ENCODE peak calls at places on chromosomes 2 and 18, in seven cellular contexts. One of them, this sample, is unnamed. For H3K4me1, the result is how much of the 10 kb centered on the place peaks cover.

GRCh38 chr18:61896767-61897166 is 4.0 kb upstream of the RNF152 start:
- DNase-seq in uterus: peak
- DNase-seq in IMR-90: peak
- DNase-seq in PC-3: no peak
- DNase-seq in BE2C: no peak
- DNase-seq in left ventricle myocardium inferior: peak
- DNase-seq in tibial artery: peak
- DNase-seq in this sample: no peak

GRCh38 chr18:31098878-31099277 is 3.3 kb downstream of the DSC2 start:
- DNase-seq in uterus: no peak
- DNase-seq in IMR-90: no peak
- DNase-seq in PC-3: peak
- DNase-seq in BE2C: no peak
- DNase-seq in left ventricle myocardium inferior: no peak
- DNase-seq in tibial artery: no peak
- DNase-seq in this sample: no peak

GRCh38 chr2:3172265-3172935 is 205.2 kb downstream of the EIPR1 start:
- DNase-seq in uterus: no peak
- DNase-seq in IMR-90: no peak
- DNase-seq in PC-3: no peak
- DNase-seq in BE2C: no peak
- DNase-seq in left ventricle myocardium inferior: no peak
- DNase-seq in tibial artery: peak
- DNase-seq in this sample: no peak

GRCh38 chr2:38509322-38509946 is 93.3 kb downstream of the HNRNPLL start:
- DNase-seq in uterus: no peak
- DNase-seq in IMR-90: peak
- DNase-seq in PC-3: peak
- DNase-seq in BE2C: peak
- DNase-seq in left ventricle myocardium inferior: no peak
- DNase-seq in tibial artery: no peak
- DNase-seq in this sample: no peak

GRCh38 chr2:164600763-164601162 is 20.5 kb downstream of the GRB14 start:
- DNase-seq in uterus: no peak
- DNase-seq in IMR-90: no peak
- DNase-seq in PC-3: no peak
- DNase-seq in BE2C: no peak
- DNase-seq in left ventricle myocardium inferior: no peak
- DNase-seq in tibial artery: no peak
- DNase-seq in this sample: no peak

GRCh38 chr2:141554810-141555209 is 576.0 kb downstream of the LRP1B start:
- DNase-seq in uterus: no peak
- DNase-seq in IMR-90: peak
- DNase-seq in PC-3: peak
- DNase-seq in BE2C: peak
- DNase-seq in left ventricle myocardium inferior: no peak
- DNase-seq in tibial artery: no peak
- DNase-seq in this sample: no peak

GRCh38 chr2:164794432-164795231 is 47.0 kb downstream of the COBLL1 start:
- DNase-seq in uterus: no peak
- DNase-seq in IMR-90: no peak
- DNase-seq in PC-3: no peak
- DNase-seq in BE2C: no peak
- DNase-seq in left ventricle myocardium inferior: no peak
- DNase-seq in tibial artery: no peak
- DNase-seq in this sample: no peak

GRCh38 chr18:44733754-44734465 is 53.2 kb downstream of the SETBP1 start:
- DNase-seq in uterus: no peak
- DNase-seq in IMR-90: peak
- DNase-seq in PC-3: no peak
- DNase-seq in BE2C: no peak
- DNase-seq in left ventricle myocardium inferior: no peak
- DNase-seq in tibial artery: no peak
- DNase-seq in this sample: no peak

GRCh38 chr2:119683717-119684443 is 4.9 kb downstream of the TMEM177 start:
- DNase-seq in uterus: peak
- DNase-seq in IMR-90: peak
- DNase-seq in PC-3: no peak
- DNase-seq in BE2C: peak
- DNase-seq in left ventricle myocardium inferior: no peak
- DNase-seq in tibial artery: peak
- DNase-seq in this sample: no peak

GRCh38 chr2:220779918-220780317 is 792.2 kb downstream of the EPHA4 start:
- DNase-seq in uterus: no peak
- DNase-seq in IMR-90: peak
- DNase-seq in PC-3: peak
- DNase-seq in BE2C: no peak
- DNase-seq in left ventricle myocardium inferior: no peak
- DNase-seq in tibial artery: no peak
- DNase-seq in this sample: no peak

GRCh38 chr2:164785447-164785846 is 56.2 kb downstream of the COBLL1 start:
- DNase-seq in uterus: no peak
- DNase-seq in IMR-90: no peak
- DNase-seq in PC-3: no peak
- DNase-seq in BE2C: no peak
- DNase-seq in left ventricle myocardium inferior: no peak
- DNase-seq in tibial artery: no peak
- DNase-seq in this sample: no peak

GRCh38 chr18:63348508-63349136 is 18.4 kb downstream of the KDSR start:
- DNase-seq in uterus: no peak
- DNase-seq in IMR-90: no peak
- DNase-seq in PC-3: no peak
- DNase-seq in BE2C: no peak
- DNase-seq in left ventricle myocardium inferior: no peak
- DNase-seq in tibial artery: no peak
- DNase-seq in this sample: no peak

GRCh38 chr18:31103423-31103822 is 1.2 kb upstream of the DSC2 start:
- DNase-seq in uterus: no peak
- DNase-seq in IMR-90: no peak
- DNase-seq in PC-3: peak
- DNase-seq in BE2C: no peak
- DNase-seq in left ventricle myocardium inferior: no peak
- DNase-seq in tibial artery: no peak
- DNase-seq in this sample: no peak

GRCh38 chr2:173448938-173449471 is 94.3 kb downstream of the CDCA7 start:
- DNase-seq in uterus: peak
- DNase-seq in IMR-90: peak
- DNase-seq in PC-3: peak
- DNase-seq in BE2C: peak
- DNase-seq in left ventricle myocardium inferior: peak
- DNase-seq in tibial artery: peak
- DNase-seq in this sample: peak

GRCh38 chr2:234273887-234274584 is 222.8 kb downstream of the ARL4C start:
- DNase-seq in uterus: no peak
- DNase-seq in IMR-90: no peak
- DNase-seq in PC-3: no peak
- DNase-seq in BE2C: no peak
- DNase-seq in left ventricle myocardium inferior: no peak
- DNase-seq in tibial artery: no peak
- DNase-seq in this sample: no peak

GRCh38 chr2:218310853-218311542 is 18.7 kb upstream of the TMBIM1 start:
- DNase-seq in uterus: no peak
- DNase-seq in IMR-90: no peak
- DNase-seq in PC-3: no peak
- DNase-seq in BE2C: no peak
- DNase-seq in left ventricle myocardium inferior: no peak
- DNase-seq in tibial artery: no peak
- DNase-seq in this sample: no peak

GRCh38 chr2:5195636-5196035 is 496.5 kb upstream of the SOX11 start:
- DNase-seq in uterus: no peak
- DNase-seq in IMR-90: no peak
- DNase-seq in PC-3: peak
- DNase-seq in BE2C: no peak
- DNase-seq in left ventricle myocardium inferior: no peak
- DNase-seq in tibial artery: no peak
- DNase-seq in this sample: no peak

GRCh38 chr2:230877737-230878598 is 13.2 kb downstream of the ITM2C start:
- DNase-seq in uterus: no peak
- DNase-seq in IMR-90: no peak
- DNase-seq in PC-3: no peak
- DNase-seq in BE2C: no peak
- DNase-seq in left ventricle myocardium inferior: no peak
- DNase-seq in tibial artery: peak
- DNase-seq in this sample: no peak

GRCh38 chr2:184113691-184114403 is 484.5 kb upstream of the ZNF804A start:
- DNase-seq in uterus: no peak
- DNase-seq in IMR-90: no peak
- DNase-seq in PC-3: peak
- DNase-seq in BE2C: no peak
- DNase-seq in left ventricle myocardium inferior: no peak
- DNase-seq in tibial artery: no peak
- DNase-seq in this sample: no peak
- H3K4me3 ChIP-seq in uterus: no peak
- H3K4me3 ChIP-seq in IMR-90: no peak
- H3K4me3 ChIP-seq in PC-3: no peak
- H3K4me3 ChIP-seq in BE2C: no peak
- H3K4me3 ChIP-seq in left ventricle myocardium inferior: no peak
- H3K4me3 ChIP-seq in tibial artery: no peak
- H3K4me3 ChIP-seq in this sample: no peak

GRCh38 chr2:36539631-36540030 is 58.3 kb downstream of the FEZ2 start:
- DNase-seq in uterus: no peak
- DNase-seq in IMR-90: peak
- DNase-seq in PC-3: peak
- DNase-seq in BE2C: no peak
- DNase-seq in left ventricle myocardium inferior: no peak
- DNase-seq in tibial artery: no peak
- DNase-seq in this sample: no peak
- H3K4me1 ChIP-seq in uterus: under half
- H3K4me1 ChIP-seq in IMR-90: under half
- H3K4me1 ChIP-seq in PC-3: under half
- H3K4me1 ChIP-seq in BE2C: under half
- H3K4me1 ChIP-seq in left ventricle myocardium inferior: under half
- H3K4me1 ChIP-seq in tibial artery: under half
- H3K4me1 ChIP-seq in this sample: under half

GRCh38 chr2:68441179-68441993 is 25.7 kb downstream of the FBXO48 start:
- DNase-seq in uterus: peak
- DNase-seq in IMR-90: peak
- DNase-seq in PC-3: peak
- DNase-seq in BE2C: peak
- DNase-seq in left ventricle myocardium inferior: peak
- DNase-seq in tibial artery: peak
- DNase-seq in this sample: peak
- H3K4me3 ChIP-seq in uterus: no peak
- H3K4me3 ChIP-seq in IMR-90: no peak
- H3K4me3 ChIP-seq in PC-3: no peak
- H3K4me3 ChIP-seq in BE2C: no peak
- H3K4me3 ChIP-seq in left ventricle myocardium inferior: no peak
- H3K4me3 ChIP-seq in tibial artery: no peak
- H3K4me3 ChIP-seq in this sample: no peak

GRCh38 chr18:58996131-58996632 is 131.5 kb downstream of the ZNF532 start:
- DNase-seq in uterus: no peak
- DNase-seq in IMR-90: peak
- DNase-seq in PC-3: peak
- DNase-seq in BE2C: no peak
- DNase-seq in left ventricle myocardium inferior: no peak
- DNase-seq in tibial artery: no peak
- DNase-seq in this sample: no peak
- H3K4me1 ChIP-seq in uterus: under half
- H3K4me1 ChIP-seq in IMR-90: under half
- H3K4me1 ChIP-seq in PC-3: half or more
- H3K4me1 ChIP-seq in BE2C: under half
- H3K4me1 ChIP-seq in left ventricle myocardium inferior: half or more
- H3K4me1 ChIP-seq in tibial artery: half or more
- H3K4me1 ChIP-seq in this sample: half or more

DNA sequence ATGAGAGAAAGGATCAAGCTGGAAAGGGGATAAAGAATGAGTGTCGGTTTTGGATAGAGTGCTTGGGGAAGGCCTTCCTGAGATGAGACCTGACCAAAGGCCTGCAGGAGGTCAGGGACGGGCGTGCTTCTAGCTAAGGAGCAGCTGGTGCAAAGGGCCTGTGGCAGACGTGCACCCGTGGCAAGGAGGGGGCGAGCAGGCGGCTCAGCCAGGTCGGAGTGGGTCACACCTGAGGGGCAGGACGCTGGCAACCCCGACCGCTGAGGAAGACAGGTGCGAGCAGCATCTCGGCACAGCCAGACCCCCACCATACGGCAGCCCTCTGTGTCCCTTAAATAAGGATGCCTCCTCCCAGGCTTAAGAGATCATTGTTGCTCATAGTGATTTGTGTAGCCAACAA is 48.1 kb downstream of the ODC1 start:
- DNase-seq in uterus: no peak
- DNase-seq in IMR-90: no peak
- DNase-seq in PC-3: no peak
- DNase-seq in BE2C: no peak
- DNase-seq in left ventricle myocardium inferior: no peak
- DNase-seq in tibial artery: no peak
- DNase-seq in this sample: no peak
- H3K4me3 ChIP-seq in uterus: no peak
- H3K4me3 ChIP-seq in IMR-90: no peak
- H3K4me3 ChIP-seq in PC-3: no peak
- H3K4me3 ChIP-seq in BE2C: no peak
- H3K4me3 ChIP-seq in left ventricle myocardium inferior: no peak
- H3K4me3 ChIP-seq in tibial artery: no peak
- H3K4me3 ChIP-seq in this sample: no peak

GRCh38 chr2:60519259-60519863 is 34.1 kb downstream of the BCL11A start:
- DNase-seq in uterus: no peak
- DNase-seq in IMR-90: peak
- DNase-seq in PC-3: no peak
- DNase-seq in BE2C: no peak
- DNase-seq in left ventricle myocardium inferior: no peak
- DNase-seq in tibial artery: no peak
- DNase-seq in this sample: no peak
- H3K4me1 ChIP-seq in uterus: under half
- H3K4me1 ChIP-seq in IMR-90: under half
- H3K4me1 ChIP-seq in PC-3: under half
- H3K4me1 ChIP-seq in BE2C: under half
- H3K4me1 ChIP-seq in left ventricle myocardium inferior: half or more
- H3K4me1 ChIP-seq in tibial artery: under half
- H3K4me1 ChIP-seq in this sample: under half

GRCh38 chr2:85886585-85886984 is 2.2 kb downstream of the ST3GAL5 start:
- DNase-seq in uterus: peak
- DNase-seq in IMR-90: peak
- DNase-seq in PC-3: peak
- DNase-seq in BE2C: no peak
- DNase-seq in left ventricle myocardium inferior: no peak
- DNase-seq in tibial artery: peak
- DNase-seq in this sample: peak
- H3K4me3 ChIP-seq in uterus: no peak
- H3K4me3 ChIP-seq in IMR-90: no peak
- H3K4me3 ChIP-seq in PC-3: no peak
- H3K4me3 ChIP-seq in BE2C: no peak
- H3K4me3 ChIP-seq in left ventricle myocardium inferior: peak
- H3K4me3 ChIP-seq in tibial artery: peak
- H3K4me3 ChIP-seq in this sample: peak

This sample was measured in right atrium auricular region.